ENCODE peak calls at places on chromosome 16, in six cellular contexts. X is neural crest cell; G is endothelial cell; F is AG04450; V is lower lobe of right lung; T is stimulated activated naive CD8-positive, alpha-beta T cell treated with anti-CD3 and anti-CD28 coated beads, Interleukin-15, amount 100 ng/mL, for 72 hours. D is an unnamed sample.

GRCh38 chr16:4323071-4323844 is 7.4 kb downstream of the GLIS2 start:
- DNase-seq in X (no peak), G (peak), F (no peak), V (peak), T (no peak), D (peak)

GRCh38 chr16:24917236-24917635 is 71.5 kb downstream of the SLC5A11 start:
- DNase-seq in X (no peak), G (no peak), F (no peak), V (no peak), T (no peak), D (no peak)

GRCh38 chr16:47311738-47312505 is 148.9 kb downstream of the ITFG1 start:
- DNase-seq in X (no peak), G (no peak), F (no peak), V (no peak), T (no peak), D (peak)

GRCh38 chr16:81548901-81549546 is 104.4 kb downstream of the CMIP start:
- DNase-seq in X (no peak), G (no peak), F (no peak), V (peak), T (no peak), D (no peak)

GRCh38 chr16:46789499-46790414 is 41.2 kb downstream of the C16orf87 start:
- DNase-seq in X (peak), G (peak), F (no peak), V (peak), T (peak), D (peak)

GRCh38 chr16:4641876-4642275 is 17.2 kb downstream of the MGRN1 start:
- DNase-seq in X (no peak), G (no peak), F (no peak), V (no peak), T (no peak), D (no peak)

GRCh38 chr16:58451263-58451662 is 48.7 kb upstream of the NDRG4 start:
- DNase-seq in X (no peak), G (no peak), F (no peak), V (no peak), T (no peak), D (no peak)

GRCh38 chr16:57577691-57578224 is 35.3 kb downstream of the ADGRG5 start:
- DNase-seq in X (no peak), G (no peak), F (no peak), V (no peak), T (peak), D (no peak)

GRCh38 chr16:57113042-57113453 is 20.7 kb downstream of the CPNE2 start:
- DNase-seq in X (no peak), G (no peak), F (no peak), V (no peak), T (no peak), D (no peak)

GRCh38 chr16:26688105-26688504 is 378.6 kb upstream of the C16orf82 start:
- DNase-seq in X (no peak), G (no peak), F (no peak), V (no peak), T (no peak), D (no peak)

GRCh38 chr16:47258874-47259461 is 115.2 kb upstream of the NETO2 start:
- DNase-seq in X (no peak), G (peak), F (peak), V (no peak), T (no peak), D (no peak)

GRCh38 chr16:48332978-48333377 is 52.2 kb downstream of the SIAH1 start:
- DNase-seq in X (no peak), G (no peak), F (no peak), V (no peak), T (no peak), D (no peak)

GRCh38 chr16:19822534-19822933 is 62.1 kb downstream of the GPRC5B start:
- DNase-seq in X (no peak), G (no peak), F (peak), V (no peak), T (no peak), D (no peak)

GRCh38 chr16:15485175-15485574 is 50.8 kb downstream of the BMERB1 start:
- DNase-seq in X (no peak), G (no peak), F (no peak), V (no peak), T (no peak), D (no peak)

GRCh38 chr16:18829221-18829620 is 27.9 kb upstream of the ARL6IP1 start:
- DNase-seq in X (no peak), G (no peak), F (no peak), V (no peak), T (no peak), D (no peak)

GRCh38 chr16:50273888-50274770 is 7.8 kb downstream of the ADCY7 start:
- DNase-seq in X (no peak), G (no peak), F (no peak), V (peak), T (peak), D (no peak)

D was measured in cerebellum.